ENCODE peak calls at places on chromosomes 7 and 10, in six cellular contexts. C, E, R, I, X and F are unnamed samples.

GRCh38 chr7:3867847-3868246 is 566.8 kb downstream of the SDK1 start:
- DNase-seq in E (no peak), C (no peak), R (no peak), X (no peak), I (no peak), F (no peak)

GRCh38 chr7:684416-684815 is 42.1 kb upstream of the DNAAF5 start:
- DNase-seq in I (no peak), E (no peak), X (no peak), R (no peak), C (no peak), F (no peak)

GRCh38 chr10:93991596-93992284 is 2.0 kb upstream of the PLCE1 start:
- DNase-seq in C (peak), E (peak), X (peak), R (peak), I (no peak), F (no peak)

GRCh38 chr10:16933799-16934198 is 116.6 kb upstream of the RSU1 start:
- DNase-seq in X (no peak), R (no peak), I (no peak), E (no peak), C (no peak), F (no peak)

GRCh38 chr7:151439855-151440798 is at the start of gene CRYGN:
- DNase-seq in E (peak), X (no peak), R (no peak), I (no peak), C (no peak), F (no peak)

GRCh38 chr10:21292763-21293517 is 232.5 kb downstream of the SKIDA1 start:
- DNase-seq in X (peak), C (peak), I (no peak), E (peak), R (peak), F (peak)

GRCh38 chr10:12844796-12845524 is 156.6 kb downstream of the CCDC3 start:
- DNase-seq in I (no peak), E (no peak), X (peak), C (peak), R (peak), F (no peak)

GRCh38 chr7:106402898-106403297 is 118.1 kb upstream of the NAMPT start:
- DNase-seq in R (no peak), X (no peak), E (no peak), I (no peak), C (no peak), F (no peak)

GRCh38 chr7:37942934-37943610 is 22.6 kb downstream of the EPDR1 start:
- DNase-seq in R (peak), C (no peak), I (no peak), X (no peak), E (peak), F (no peak)

GRCh38 chr10:48472670-48473069 is 132.2 kb downstream of the ARHGAP22 start:
- DNase-seq in R (no peak), E (no peak), I (no peak), C (no peak), X (no peak), F (no peak)

GRCh38 chr7:23277359-23277989 is 21.7 kb upstream of the MALSU1 start:
- DNase-seq in C (peak), I (peak), E (peak), X (peak), R (peak), F (no peak)

GRCh38 chr7:34247468-34247867 is 342.1 kb downstream of the BMPER start:
- DNase-seq in C (no peak), I (no peak), X (no peak), R (no peak), E (no peak), F (no peak)

GRCh38 chr7:123675092-123675473 is 19.4 kb downstream of the LMOD2 start:
- DNase-seq in C (no peak), R (no peak), X (no peak), I (no peak), E (no peak), F (no peak)

GRCh38 chr7:100604078-100604975 is 2.2 kb downstream of the PCOLCE start:
- DNase-seq in E (peak), I (no peak), X (peak), R (no peak), C (no peak), F (no peak)

GRCh38 chr10:100646033-100646432 is 99.3 kb upstream of the PAX2 start:
- DNase-seq in X (no peak), R (no peak), I (no peak), E (no peak), C (no peak), F (no peak)

GRCh38 chr10:100642295-100642994 is 102.9 kb upstream of the PAX2 start:
- DNase-seq in X (no peak), C (no peak), R (no peak), I (peak), E (peak), F (no peak)

GRCh38 chr10:100645111-100645510 is 100.3 kb upstream of the PAX2 start:
- DNase-seq in R (no peak), E (no peak), C (no peak), X (no peak), I (no peak), F (no peak)

GRCh38 chr10:100647928-100648327 is 97.5 kb upstream of the PAX2 start:
- DNase-seq in C (no peak), I (no peak), X (no peak), R (peak), E (no peak), F (no peak)

DNA sequence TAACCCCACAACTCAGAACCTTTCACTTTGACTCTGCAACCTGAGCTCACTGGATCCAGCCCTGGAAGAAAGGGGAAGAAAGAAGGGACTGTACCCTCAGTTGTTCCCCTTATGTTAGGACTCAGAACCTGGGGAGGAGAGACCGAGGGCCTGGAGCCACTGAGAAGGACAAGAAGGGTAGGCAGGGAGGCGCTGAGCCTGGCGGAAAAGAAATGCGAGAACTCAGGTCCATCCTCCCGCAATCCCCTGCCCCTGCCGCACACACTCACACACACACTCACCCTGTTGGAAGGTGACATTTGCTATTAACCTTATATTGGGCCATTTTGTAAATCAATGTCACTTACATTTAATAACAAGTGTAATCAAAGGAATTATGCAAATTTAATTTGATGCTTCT is 99.8 kb upstream of the PAX2 start:
- DNase-seq in C (no peak), E (no peak), X (no peak), R (no peak), I (no peak), F (no peak)
- TF ChIP-seq EZH2 in C (no peak), E (no peak), X (no peak), R (no peak), I (no peak), F (no peak)

GRCh38 chr7:108000875-108001758 is 1.8 kb downstream of the LAMB1 start:
- DNase-seq in I (peak), X (peak), C (no peak), R (no peak), E (peak), F (no peak)

GRCh38 chr7:108003591-108003935 is 602 bp upstream of the LAMB1 start:
- DNase-seq in E (peak), R (no peak), I (no peak), X (no peak), C (no peak), F (no peak)

GRCh38 chr7:108004220-108005142 is 1.5 kb upstream of the LAMB1 start:
- DNase-seq in I (no peak), R (peak), E (peak), X (peak), C (no peak), F (no peak)

GRCh38 chr7:108001759-108002725 is 919 bp downstream of the LAMB1 start:
- DNase-seq in I (no peak), C (no peak), X (no peak), R (no peak), E (peak), F (no peak)

GRCh38 chr7:108002726-108003590 is at the start of gene LAMB1:
- DNase-seq in X (peak), C (no peak), I (no peak), R (peak), E (peak), F (no peak)
- TF ChIP-seq POLR2AphosphoS5 in X (peak), C (peak), I (no peak), R (peak), E (peak), F (peak)

DNA sequence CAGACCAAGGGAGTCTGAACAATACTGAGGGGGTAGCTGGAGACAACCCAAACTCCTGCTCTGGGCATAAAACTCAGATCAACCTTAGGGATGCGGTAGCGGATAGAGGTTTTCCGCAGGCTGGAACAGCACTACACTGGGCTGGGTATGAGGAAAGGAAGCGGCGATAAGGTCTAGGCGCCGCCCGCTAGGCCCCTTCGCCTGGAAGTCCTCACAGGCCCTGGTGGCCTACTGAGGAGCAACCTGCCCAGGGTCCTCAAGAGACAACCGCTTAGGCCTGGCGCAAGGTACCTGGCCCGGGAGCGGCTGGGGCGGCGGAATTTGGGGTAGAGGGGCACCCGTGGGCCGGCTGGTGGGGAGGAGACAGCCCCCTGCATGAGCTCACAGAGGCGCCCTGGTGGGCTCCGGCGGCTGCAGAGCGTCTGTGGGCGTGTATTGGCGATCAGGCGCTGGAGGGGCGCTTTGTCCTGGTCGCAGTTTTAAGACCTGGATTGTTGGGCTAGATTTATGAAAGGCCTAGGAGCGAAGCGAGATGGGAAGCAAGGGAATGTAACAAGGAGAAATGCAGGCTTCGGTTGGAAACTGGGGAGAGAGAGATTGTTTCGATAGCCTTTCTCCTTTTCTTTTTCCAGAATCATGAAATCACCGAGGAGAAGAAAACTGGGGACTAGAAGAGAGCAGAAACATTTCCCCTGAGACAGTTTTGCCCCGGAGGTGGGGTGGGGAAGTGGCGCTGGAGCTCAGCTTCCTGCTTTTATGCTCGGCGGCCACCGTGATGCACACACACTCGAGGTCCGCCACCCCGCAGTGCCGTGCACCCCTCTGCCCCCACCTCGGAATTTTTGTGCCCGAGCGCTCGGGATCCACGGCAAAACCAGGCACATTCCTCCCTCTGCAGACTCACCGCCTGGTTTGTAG is 2.4 kb upstream of the NKX2-3 start:
- DNase-seq in E (peak), X (no peak), R (no peak), I (no peak), C (no peak), F (no peak)
- TF ChIP-seq EZH2 in E (peak), X (peak), R (no peak), I (peak), C (no peak), F (no peak)

DNA sequence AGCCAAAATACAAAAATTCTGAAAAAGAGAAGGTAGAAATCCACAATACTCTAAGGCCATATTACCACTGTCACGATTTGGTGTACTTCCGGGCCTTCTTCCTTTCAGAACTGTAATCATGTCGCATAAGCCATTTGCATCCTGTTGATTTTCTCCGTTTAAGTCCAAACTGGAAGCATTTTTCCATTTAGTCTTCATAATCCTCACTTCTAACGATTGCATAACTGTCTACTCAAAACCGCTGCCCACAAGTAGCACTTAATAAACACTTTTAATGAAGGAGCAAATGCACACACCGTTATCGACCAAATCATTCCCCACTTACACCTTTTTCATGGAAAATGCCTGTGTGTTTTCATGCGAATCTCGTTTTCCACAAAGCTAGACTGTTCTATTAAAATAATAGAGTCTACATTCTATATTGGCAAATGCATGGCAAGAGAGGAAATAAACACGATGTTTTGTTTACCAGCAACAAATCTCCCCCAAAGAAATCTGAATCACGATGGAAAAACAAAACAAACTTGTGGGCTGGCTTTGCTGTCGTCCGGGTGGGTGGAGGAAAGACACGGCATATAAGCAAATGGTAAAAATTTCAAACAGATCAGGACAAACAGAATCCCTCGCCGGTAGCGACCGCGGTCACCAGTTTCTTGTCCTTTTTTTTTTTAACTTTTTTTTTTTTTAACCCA is 1.0 kb downstream of the ATE1 start:
- DNase-seq in I (no peak), R (no peak), C (no peak), X (peak), E (peak), F (no peak)
- TF ChIP-seq POLR2AphosphoS5 in I (no peak), R (no peak), C (no peak), X (no peak), E (no peak), F (no peak)

DNA sequence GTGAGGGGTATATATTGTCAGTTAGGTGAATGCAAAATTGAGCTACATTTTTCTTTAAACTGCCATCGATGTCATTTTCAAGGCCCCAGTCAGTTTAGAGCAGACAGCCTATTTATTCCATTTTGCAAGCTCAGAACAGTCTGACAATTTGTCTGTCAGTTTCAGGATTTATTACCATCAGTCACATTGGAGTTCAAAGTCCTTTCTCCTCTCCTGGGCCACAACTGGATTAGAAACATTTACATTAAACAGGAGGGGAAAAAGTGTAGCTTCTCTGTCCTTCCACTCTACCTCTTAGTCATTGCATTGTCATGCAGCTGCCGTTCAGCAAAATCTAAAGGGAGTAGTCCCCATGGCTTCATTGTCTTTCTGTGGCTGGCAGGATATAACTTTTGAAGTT is 3.5 kb upstream of the GHITM start:
- DNase-seq in E (no peak), C (no peak), X (no peak), I (no peak), R (peak), F (no peak)
- TF ChIP-seq EZH2 in E (no peak), C (no peak), X (no peak), I (no peak), R (no peak), F (no peak)

GRCh38 chr10:103673616-103674015 is 180.1 kb downstream of the NEURL1 start:
- DNase-seq in E (no peak), X (no peak), I (no peak), R (no peak), C (no peak), F (no peak)

GRCh38 chr10:103676851-103677417 is 178.4 kb downstream of the SH3PXD2A start:
- DNase-seq in R (no peak), C (no peak), I (no peak), X (no peak), E (no peak), F (no peak)

GRCh38 chr10:103678104-103678526 is 177.3 kb downstream of the SH3PXD2A start:
- DNase-seq in C (no peak), X (peak), E (no peak), R (no peak), I (no peak), F (no peak)

GRCh38 chr10:103677486-103677885 is 177.9 kb downstream of the SH3PXD2A start:
- DNase-seq in I (no peak), R (no peak), E (no peak), X (no peak), C (no peak), F (no peak)

DNA sequence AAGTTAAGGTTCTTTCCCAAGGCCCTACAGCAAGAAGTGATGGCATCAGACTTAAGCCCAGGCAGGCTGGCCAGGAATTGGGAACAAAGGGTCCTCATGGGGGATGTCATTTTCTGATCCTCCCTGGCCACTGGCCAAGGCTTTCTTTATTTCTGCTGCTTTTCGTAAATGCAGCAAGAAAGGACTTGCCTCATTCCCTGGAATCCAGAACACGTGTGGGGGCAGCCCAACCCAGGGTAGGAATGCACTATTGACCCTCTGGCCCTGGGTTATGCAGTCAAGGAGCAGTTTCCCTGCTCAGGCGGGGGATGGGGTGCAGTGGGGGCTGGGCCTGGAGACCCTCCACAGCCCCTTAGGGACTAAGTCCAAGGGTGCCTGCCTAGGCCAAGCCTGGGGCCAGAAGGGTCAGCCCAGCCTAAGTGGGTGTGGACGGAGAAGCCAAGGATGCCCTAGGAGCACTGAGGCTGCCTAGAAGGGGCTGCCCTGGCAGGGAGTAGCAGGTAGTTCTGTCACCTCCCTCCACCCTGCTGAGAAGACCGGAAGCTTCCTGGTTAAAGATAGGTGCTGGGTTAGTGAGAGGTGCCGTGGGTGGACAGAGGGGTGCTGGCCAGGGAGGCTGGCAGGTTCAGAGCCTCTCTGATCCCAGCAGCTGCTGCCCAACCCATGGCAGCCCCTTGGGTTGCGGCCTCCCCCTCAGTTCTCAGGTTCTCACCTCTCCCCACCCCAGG is 179.2 kb downstream of the SH3PXD2A start:
- DNase-seq in I (no peak), R (no peak), X (no peak), E (no peak), C (no peak), F (no peak)
- TF ChIP-seq POLR2AphosphoS5 in I (no peak), R (no peak), X (no peak), E (no peak), C (no peak), F (no peak)

GRCh38 chr10:117175215-117175900 is 21.9 kb upstream of the KCNK18 start:
- DNase-seq in X (no peak), R (no peak), E (peak), I (no peak), C (no peak), F (no peak)
- TF ChIP-seq EZH2 in X (no peak), R (no peak), E (peak), I (peak), C (no peak), F (no peak)